ENCODE peak calls at places on chromosomes 12 and 14, in five cellular contexts. D, W, C, A and O are unnamed samples.

GRCh38 chr12:98418357-98419075 is 96.9 kb upstream of the TMPO start:
- DNase-seq in D (no peak), W (peak; percentile 92), C (peak; percentile 78), A (peak; percentile 76), O (no peak)

GRCh38 chr12:68837215-68837614 is 29.2 kb downstream of the MDM2 start:
- DNase-seq in D (no peak), W (no peak), C (no peak), A (no peak), O (no peak)

GRCh38 chr12:28065374-28065773 is 92.8 kb upstream of the PTHLH start:
- DNase-seq in D (no peak), W (no peak), C (no peak), A (no peak), O (no peak)

GRCh38 chr12:123200414-123200813 is 32.5 kb downstream of the MPHOSPH9 start:
- DNase-seq in D (no peak), W (no peak), C (no peak), A (no peak), O (peak; percentile 6)

GRCh38 chr12:63844391-63845341 is at the start of gene SRGAP1:
- DNase-seq in D (no peak), W (peak; percentile 52), C (peak; percentile 71), A (peak; percentile 37), O (peak; percentile 6)

GRCh38 chr14:71651228-71651627 is 281.0 kb upstream of the RGS6 start:
- DNase-seq in D (no peak), W (no peak), C (no peak), A (no peak), O (no peak)

GRCh38 chr14:74980746-74981661 is 21.7 kb upstream of the EIF2B2 start:
- DNase-seq in D (no peak), W (no peak), C (no peak), A (peak; percentile 82), O (no peak)

GRCh38 chr14:68124885-68125731 is 305.5 kb downstream of the RAD51B start:
- DNase-seq in D (no peak), W (no peak), C (no peak), A (no peak), O (no peak)

GRCh38 chr12:2129076-2129475 is 76.3 kb downstream of the CACNA1C start:
- DNase-seq in D (no peak), W (no peak), C (no peak), A (no peak), O (no peak)

GRCh38 chr14:23008836-23009235 is 1.1 kb downstream of the C14orf93 start:
- DNase-seq in D (no peak), W (no peak), C (no peak), A (no peak), O (no peak)

GRCh38 chr12:62866451-62867082 is 68.4 kb downstream of the PPM1H start:
- DNase-seq in D (no peak), W (no peak), C (no peak), A (no peak), O (no peak)

GRCh38 chr12:126361804-126362203 is 1296.6 kb downstream of the AACS start:
- DNase-seq in D (no peak), W (no peak), C (no peak), A (no peak), O (no peak)

GRCh38 chr12:74602881-74603523 is 65.4 kb downstream of the ATXN7L3B start:
- DNase-seq in D (no peak), W (no peak), C (no peak), A (no peak), O (no peak)

GRCh38 chr12:109764776-109765492 is 51.3 kb downstream of the FAM222A start:
- DNase-seq in D (no peak), W (peak; percentile 24), C (no peak), A (no peak), O (no peak)

GRCh38 chr12:27488479-27488878 is 35.5 kb upstream of the PPFIBP1 start:
- DNase-seq in D (no peak), W (no peak), C (no peak), A (no peak), O (no peak)

GRCh38 chr14:70999117-70999516 is 91.9 kb downstream of the PCNX1 start:
- DNase-seq in D (no peak), W (no peak), C (no peak), A (no peak), O (no peak)

GRCh38 chr14:77327111-77327510 is 6.3 kb downstream of the GSTZ1 start:
- DNase-seq in D (no peak), W (no peak), C (no peak), A (no peak), O (no peak)

GRCh38 chr14:72745546-72745945 is 148.4 kb downstream of the DPF3 start:
- DNase-seq in D (no peak), W (no peak), C (no peak), A (no peak), O (no peak)

GRCh38 chr12:55687746-55688145 is 20.0 kb downstream of the ITGA7 start:
- DNase-seq in D (no peak), W (no peak), C (no peak), A (no peak), O (no peak)

GRCh38 chr12:31897791-31898503 is 61.3 kb upstream of the RESF1 start:
- DNase-seq in D (peak; percentile 54), W (peak; percentile 53), C (peak; percentile 49), A (peak; percentile 25), O (no peak)

GRCh38 chr14:90820958-90821357 is 4.7 kb upstream of the TTC7B start:
- DNase-seq in D (peak; percentile 66), W (peak; percentile 43), C (peak; percentile 52), A (no peak), O (no peak)

GRCh38 chr14:26527095-26527494 is 70.7 kb downstream of the NOVA1 start:
- DNase-seq in D (no peak), W (no peak), C (no peak), A (no peak), O (no peak)

GRCh38 chr14:103740991-103741689 is 25.5 kb downstream of the ZFYVE21 start:
- DNase-seq in D (no peak), W (no peak), C (no peak), A (no peak), O (no peak)

GRCh38 chr12:62446741-62447452 is 19.7 kb upstream of the MON2 start:
- DNase-seq in D (no peak), W (no peak), C (no peak), A (no peak), O (no peak)

GRCh38 chr12:40178701-40179100 is 46.1 kb upstream of the LRRK2 start:
- DNase-seq in D (no peak), W (no peak), C (no peak), A (peak; percentile 17), O (no peak)

GRCh38 chr14:64891839-64892375 is 12.2 kb upstream of the SPTB start:
- DNase-seq in D (peak; percentile 33), W (no peak), C (peak; percentile 21), A (no peak), O (no peak)

GRCh38 chr14:94028450-94028826 is 2.3 kb downstream of the OTUB2 start:
- DNase-seq in D (no peak), W (no peak), C (no peak), A (no peak), O (no peak)

GRCh38 chr14:71290960-71291466 is 383.8 kb downstream of the PCNX1 start:
- DNase-seq in D (peak; percentile 11), W (no peak), C (no peak), A (no peak), O (no peak)

GRCh38 chr12:3704512-3705348 is 48.2 kb downstream of the CRACR2A start:
- DNase-seq in D (no peak), W (no peak), C (no peak), A (no peak), O (no peak)

GRCh38 chr12:123398177-123398916 is 14.4 kb downstream of the KMT5A start:
- DNase-seq in D (no peak), W (peak; percentile 73), C (peak; percentile 50), A (no peak), O (no peak)

GRCh38 chr12:117076410-117077372 is 22.5 kb downstream of the TESC start:
- DNase-seq in D (peak; percentile 80), W (no peak), C (no peak), A (no peak), O (no peak)

GRCh38 chr12:42482820-42483533 is 106.6 kb downstream of the PRICKLE1 start:
- DNase-seq in D (no peak), W (peak; percentile 71), C (peak; percentile 81), A (peak; percentile 42), O (peak; percentile 10)

GRCh38 chr14:83044001-83044400 is 1510.3 kb upstream of the SEL1L start:
- DNase-seq in D (no peak), W (no peak), C (no peak), A (no peak), O (no peak)

GRCh38 chr14:83042858-83043257 is 1509.2 kb upstream of the SEL1L start:
- DNase-seq in D (no peak), W (no peak), C (no peak), A (no peak), O (no peak)

GRCh38 chr14:83053022-83053710 is 1519.5 kb upstream of the SEL1L start:
- DNase-seq in D (no peak), W (no peak), C (no peak), A (no peak), O (no peak)

DNA sequence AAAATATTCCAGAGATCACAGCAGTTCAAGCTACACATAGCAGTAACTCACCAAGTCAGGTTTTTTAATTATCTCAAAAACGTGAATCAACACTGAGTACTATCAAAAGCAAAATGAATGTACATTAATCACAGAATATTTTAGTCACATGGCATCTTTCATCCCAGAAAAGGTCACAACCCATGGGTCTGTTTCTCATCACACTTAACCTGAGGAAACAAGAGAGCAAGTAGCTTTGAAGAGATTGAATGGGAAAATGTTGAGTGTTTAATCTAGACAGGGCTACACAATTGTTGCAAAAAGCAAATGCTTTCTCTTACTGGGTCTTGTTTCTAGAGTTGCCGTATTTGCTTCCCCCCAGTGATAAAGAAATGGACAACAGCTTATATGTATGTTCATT is 1513.8 kb upstream of the SEL1L start:
- DNase-seq in D (no peak), W (no peak), C (no peak), A (no peak), O (no peak)
- H3K27ac ChIP-seq in D (no peak overlapping the region), W (no peak overlapping the region), C (no peak overlapping the region), A (no peak overlapping the region), O (no peak overlapping the region)

GRCh38 chr12:132402831-132403416 is 73.5 kb upstream of the GALNT9 start:
- DNase-seq in D (no peak), W (no peak), C (no peak), A (no peak), O (no peak)
- H3K27me3 ChIP-seq in D (no peaks in the 10 kb centered on the region), W (peaks cover 100% of the 10 kb centered on the region), C (no peaks in the 10 kb centered on the region), A (peaks cover 38% of the 10 kb centered on the region), O (no peaks in the 10 kb centered on the region)

DNA sequence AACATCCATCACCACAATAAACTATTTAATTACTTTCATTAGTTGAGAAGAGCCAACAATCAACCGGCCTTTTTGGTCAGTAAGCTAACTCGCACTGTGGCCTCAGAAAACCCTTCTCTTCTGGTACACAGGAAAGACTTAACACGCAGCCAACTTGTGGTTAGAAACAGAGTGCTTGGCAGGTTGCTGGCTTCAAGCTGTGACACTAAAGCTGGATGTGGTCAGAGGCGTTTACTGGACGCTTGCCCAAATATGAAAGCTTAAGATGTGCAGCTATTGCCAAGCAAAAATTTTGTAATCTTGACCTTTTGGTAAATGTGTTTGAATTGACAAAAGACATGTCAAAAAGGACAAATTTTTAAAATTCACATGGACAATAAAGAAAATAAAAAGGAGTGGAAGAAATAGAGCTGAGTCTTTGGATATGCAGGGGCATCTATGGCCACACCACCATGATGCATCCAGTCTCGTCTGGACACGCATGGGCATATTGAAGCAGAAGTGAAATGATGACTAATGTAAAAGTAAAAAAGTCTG is 2.6 kb upstream of the KLRK1 start:
- DNase-seq in D (no peak), W (peak; percentile 41), C (peak; percentile 35), A (peak; percentile 76), O (no peak)
- H3K27ac ChIP-seq in D (no peak overlapping the region), W (no peak overlapping the region), C (no peak overlapping the region), A (no peak overlapping the region), O (no peak overlapping the region)

GRCh38 chr12:4915752-4916151 is 6.0 kb downstream of the KCNA1 start:
- DNase-seq in D (no peak), W (no peak), C (no peak), A (no peak), O (no peak)
- H3K27me3 ChIP-seq in D (peaks cover 30% of the 10 kb centered on the region), W (peaks cover 87% of the 10 kb centered on the region), C (no peaks in the 10 kb centered on the region), A (peaks cover 20% of the 10 kb centered on the region), O (no peaks in the 10 kb centered on the region)